ENCODE peak calls at places on chromosomes 7 and 10, in five cellular contexts. Q is fibroblast of villous mesenchyme, J is GM19239, U is A673, M is NCI-H345. E is an unnamed sample.

GRCh38 chr10:89475567-89475966 is 59.8 kb downstream of the SLC16A12 start:
- DNase-seq in U (no peak), Q (peak), M (no peak), J (no peak), E (no peak)

GRCh38 chr7:78434281-78434680 is 635.7 kb downstream of the PHTF2 start:
- DNase-seq in J (no peak), U (no peak), M (no peak), Q (no peak), E (no peak)

GRCh38 chr7:104950006-104950405 is 64.0 kb upstream of the KMT2E start:
- DNase-seq in J (no peak), Q (no peak), U (no peak), M (no peak), E (no peak)

GRCh38 chr10:75532253-75532924 is 101.0 kb downstream of the LRMDA start:
- DNase-seq in U (no peak), M (no peak), J (no peak), Q (peak), E (no peak)

GRCh38 chr7:112065758-112066157 is 140.4 kb downstream of the DOCK4 start:
- DNase-seq in Q (no peak), U (no peak), J (no peak), M (no peak), E (no peak)

GRCh38 chr10:86362566-86363183 is 3.9 kb downstream of the GRID1 start:
- DNase-seq in M (no peak), U (no peak), J (no peak), Q (no peak), E (no peak)

GRCh38 chr10:34575882-34576281 is 239.2 kb downstream of the PARD3 start:
- DNase-seq in M (no peak), J (no peak), U (no peak), Q (no peak), E (no peak)

GRCh38 chr10:14904864-14905263 is 26.2 kb downstream of the SUV39H2 start:
- DNase-seq in J (no peak), U (no peak), M (no peak), Q (no peak), E (no peak)

GRCh38 chr10:17782921-17783665 is 26.1 kb upstream of the MRC1 start:
- DNase-seq in M (no peak), Q (no peak), J (no peak), U (no peak), E (no peak)

GRCh38 chr10:98000346-98000745 is 30.1 kb downstream of the CRTAC1 start:
- DNase-seq in J (no peak), U (no peak), M (no peak), Q (no peak), E (no peak)

GRCh38 chr10:15370212-15370740 is 813 bp downstream of the FAM171A1 start:
- DNase-seq in Q (peak), M (peak), U (no peak), J (no peak), E (peak)

GRCh38 chr7:140983802-140984201 is 30.9 kb downstream of the MRPS33 start:
- DNase-seq in Q (no peak), U (peak), M (no peak), J (no peak), E (peak)

GRCh38 chr10:123571978-123572377 is 94.2 kb upstream of the GPR26 start:
- DNase-seq in M (no peak), U (no peak), Q (no peak), J (no peak), E (no peak)

GRCh38 chr10:44316187-44316921 is 68.5 kb downstream of the CXCL12 start:
- DNase-seq in Q (no peak), M (no peak), U (no peak), J (no peak), E (no peak)

GRCh38 chr7:27156901-27157716 is 634 bp upstream of the HOXA7 start:
- DNase-seq in J (no peak), M (no peak), U (no peak), Q (peak), E (peak)

GRCh38 chr7:112757337-112757736 is 32.9 kb downstream of the TMEM168 start:
- DNase-seq in M (no peak), U (no peak), Q (no peak), J (no peak), E (no peak)

GRCh38 chr10:70227548-70228320 is 5.5 kb downstream of the PPA1 start:
- DNase-seq in J (no peak), M (no peak), U (no peak), Q (peak), E (no peak)

GRCh38 chr10:62911210-62911963 is 95.2 kb upstream of the EGR2 start:
- DNase-seq in M (no peak), Q (no peak), U (no peak), J (no peak), E (no peak)

GRCh38 chr7:158957507-158957900 is 101.1 kb downstream of the DYNC2I1 start:
- DNase-seq in U (no peak), M (peak), J (no peak), Q (no peak), E (no peak)

GRCh38 chr10:133026171-133026570 is 61.6 kb upstream of the ADGRA1 start:
- DNase-seq in U (no peak), J (no peak), Q (no peak), M (no peak), E (no peak)

GRCh38 chr10:132422169-132422691 is 25.2 kb downstream of the PWWP2B start:
- DNase-seq in U (no peak), J (peak), Q (no peak), M (peak), E (no peak)

GRCh38 chr7:29300649-29301048 is 106.1 kb downstream of the CHN2 start:
- DNase-seq in M (no peak), U (no peak), J (no peak), Q (no peak), E (no peak)

GRCh38 chr7:141785711-141786552 is 4.1 kb upstream of the TAS2R5 start:
- DNase-seq in U (peak), Q (peak), M (peak), J (peak), E (peak)

GRCh38 chr10:1434202-1434601 is 303.1 kb downstream of the ADARB2 start:
- DNase-seq in Q (no peak), M (peak), J (no peak), U (no peak), E (no peak)

GRCh38 chr10:106189254-106189653 is 975.3 kb downstream of the SORCS1 start:
- DNase-seq in U (peak), M (no peak), Q (peak), J (no peak), E (peak)

E was measured in KBM-7.